ENCODE peak calls at places on chromosome 2, in nine cellular contexts. One of them, this sample, is unnamed.

GRCh38 chr2:23359631-23360567 is 25.1 kb upstream of the KLHL29 start:
- DNase-seq in fibroblast of villous mesenchyme: no peak
- DNase-seq in naive B cell: no peak
- DNase-seq in Right ventricle myocardium superior: no peak
- DNase-seq in AG04450: no peak
- DNase-seq in kidney: no peak
- DNase-seq in bronchial epithelial cell: no peak
- DNase-seq in fibroblast of lung: no peak
- DNase-seq in Ammon's horn: no peak
- DNase-seq in this sample: no peak

GRCh38 chr2:19488009-19488691 is 129.7 kb upstream of the OSR1 start:
- DNase-seq in fibroblast of villous mesenchyme: peak; percentile 35
- DNase-seq in naive B cell: no peak
- DNase-seq in Right ventricle myocardium superior: no peak
- DNase-seq in AG04450: no peak
- DNase-seq in kidney: no peak
- DNase-seq in bronchial epithelial cell: peak; percentile 97
- DNase-seq in fibroblast of lung: peak; percentile 68
- DNase-seq in Ammon's horn: no peak
- DNase-seq in this sample: no peak

GRCh38 chr2:189300917-189301316 is 121.4 kb upstream of the COL5A2 start:
- DNase-seq in fibroblast of villous mesenchyme: no peak
- DNase-seq in naive B cell: no peak
- DNase-seq in Right ventricle myocardium superior: no peak
- DNase-seq in AG04450: no peak
- DNase-seq in kidney: no peak
- DNase-seq in bronchial epithelial cell: no peak
- DNase-seq in fibroblast of lung: no peak
- DNase-seq in Ammon's horn: no peak
- DNase-seq in this sample: no peak

GRCh38 chr2:112020561-112020960 is 34.5 kb upstream of the TMEM87B start:
- DNase-seq in fibroblast of villous mesenchyme: no peak
- DNase-seq in naive B cell: no peak
- DNase-seq in Right ventricle myocardium superior: no peak
- DNase-seq in AG04450: no peak
- DNase-seq in kidney: no peak
- DNase-seq in bronchial epithelial cell: no peak
- DNase-seq in fibroblast of lung: no peak
- DNase-seq in Ammon's horn: no peak
- DNase-seq in this sample: no peak

GRCh38 chr2:202436631-202437030 is 60.5 kb downstream of the BMPR2 start:
- DNase-seq in fibroblast of villous mesenchyme: no peak
- DNase-seq in naive B cell: no peak
- DNase-seq in Right ventricle myocardium superior: no peak
- DNase-seq in AG04450: no peak
- DNase-seq in kidney: no peak
- DNase-seq in bronchial epithelial cell: no peak
- DNase-seq in fibroblast of lung: peak; percentile 36
- DNase-seq in Ammon's horn: no peak
- DNase-seq in this sample: no peak

GRCh38 chr2:201349601-201350000 is 7.5 kb downstream of the FLACC1 start:
- DNase-seq in fibroblast of villous mesenchyme: no peak
- DNase-seq in naive B cell: no peak
- DNase-seq in Right ventricle myocardium superior: no peak
- DNase-seq in AG04450: no peak
- DNase-seq in kidney: no peak
- DNase-seq in bronchial epithelial cell: no peak
- DNase-seq in fibroblast of lung: no peak
- DNase-seq in Ammon's horn: no peak
- DNase-seq in this sample: no peak

GRCh38 chr2:58484201-58484600 is 243.1 kb upstream of the FANCL start:
- DNase-seq in fibroblast of villous mesenchyme: no peak
- DNase-seq in naive B cell: no peak
- DNase-seq in Right ventricle myocardium superior: no peak
- DNase-seq in AG04450: no peak
- DNase-seq in kidney: no peak
- DNase-seq in bronchial epithelial cell: peak; percentile 53
- DNase-seq in fibroblast of lung: peak; percentile 97
- DNase-seq in Ammon's horn: no peak
- DNase-seq in this sample: no peak

GRCh38 chr2:219392754-219393153 is 5.0 kb upstream of the DNPEP start:
- DNase-seq in fibroblast of villous mesenchyme: no peak
- DNase-seq in naive B cell: no peak
- DNase-seq in Right ventricle myocardium superior: no peak
- DNase-seq in AG04450: no peak
- DNase-seq in kidney: no peak
- DNase-seq in bronchial epithelial cell: peak; percentile 25
- DNase-seq in fibroblast of lung: no peak
- DNase-seq in Ammon's horn: no peak
- DNase-seq in this sample: no peak

GRCh38 chr2:6053711-6054393 is 361.7 kb downstream of the SOX11 start:
- DNase-seq in fibroblast of villous mesenchyme: no peak
- DNase-seq in naive B cell: no peak
- DNase-seq in Right ventricle myocardium superior: no peak
- DNase-seq in AG04450: no peak
- DNase-seq in kidney: no peak
- DNase-seq in bronchial epithelial cell: no peak
- DNase-seq in fibroblast of lung: no peak
- DNase-seq in Ammon's horn: no peak
- DNase-seq in this sample: no peak

GRCh38 chr2:48943436-48943835 is 187.9 kb upstream of the LHCGR start:
- DNase-seq in fibroblast of villous mesenchyme: no peak
- DNase-seq in naive B cell: no peak
- DNase-seq in Right ventricle myocardium superior: no peak
- DNase-seq in AG04450: no peak
- DNase-seq in kidney: no peak
- DNase-seq in bronchial epithelial cell: no peak
- DNase-seq in fibroblast of lung: peak; percentile 72
- DNase-seq in Ammon's horn: peak; percentile 38
- DNase-seq in this sample: no peak

GRCh38 chr2:190209579-190209978 is 110.0 kb downstream of the HIBCH start:
- DNase-seq in fibroblast of villous mesenchyme: no peak
- DNase-seq in naive B cell: no peak
- DNase-seq in Right ventricle myocardium superior: no peak
- DNase-seq in AG04450: no peak
- DNase-seq in kidney: no peak
- DNase-seq in bronchial epithelial cell: no peak
- DNase-seq in fibroblast of lung: no peak
- DNase-seq in Ammon's horn: no peak
- DNase-seq in this sample: no peak

GRCh38 chr2:190221438-190221837 is 98.2 kb downstream of the HIBCH start:
- DNase-seq in fibroblast of villous mesenchyme: no peak
- DNase-seq in naive B cell: no peak
- DNase-seq in Right ventricle myocardium superior: no peak
- DNase-seq in AG04450: no peak
- DNase-seq in kidney: no peak
- DNase-seq in bronchial epithelial cell: no peak
- DNase-seq in fibroblast of lung: no peak
- DNase-seq in Ammon's horn: no peak
- DNase-seq in this sample: no peak

GRCh38 chr2:144509001-144509545 is 10.8 kb downstream of the ZEB2 start:
- DNase-seq in fibroblast of villous mesenchyme: no peak
- DNase-seq in naive B cell: no peak
- DNase-seq in Right ventricle myocardium superior: no peak
- DNase-seq in AG04450: no peak
- DNase-seq in kidney: no peak
- DNase-seq in bronchial epithelial cell: no peak
- DNase-seq in fibroblast of lung: no peak
- DNase-seq in Ammon's horn: no peak
- DNase-seq in this sample: no peak

GRCh38 chr2:240622631-240623235 is 2.5 kb upstream of the GPR35 start:
- DNase-seq in fibroblast of villous mesenchyme: no peak
- DNase-seq in naive B cell: peak; percentile 27
- DNase-seq in Right ventricle myocardium superior: peak; percentile 55
- DNase-seq in AG04450: no peak
- DNase-seq in kidney: peak; percentile 82
- DNase-seq in bronchial epithelial cell: no peak
- DNase-seq in fibroblast of lung: no peak
- DNase-seq in Ammon's horn: no peak
- DNase-seq in this sample: peak; percentile 64

GRCh38 chr2:173763641-173764040 is 201.5 kb downstream of the SP3 start:
- DNase-seq in fibroblast of villous mesenchyme: no peak
- DNase-seq in naive B cell: no peak
- DNase-seq in Right ventricle myocardium superior: no peak
- DNase-seq in AG04450: no peak
- DNase-seq in kidney: no peak
- DNase-seq in bronchial epithelial cell: no peak
- DNase-seq in fibroblast of lung: no peak
- DNase-seq in Ammon's horn: no peak
- DNase-seq in this sample: no peak

GRCh38 chr2:128090575-128090908 is 458 bp upstream of the UGGT1 start:
- DNase-seq in fibroblast of villous mesenchyme: no peak
- DNase-seq in naive B cell: no peak
- DNase-seq in Right ventricle myocardium superior: no peak
- DNase-seq in AG04450: no peak
- DNase-seq in kidney: no peak
- DNase-seq in bronchial epithelial cell: no peak
- DNase-seq in fibroblast of lung: no peak
- DNase-seq in Ammon's horn: no peak
- DNase-seq in this sample: no peak

GRCh38 chr2:207311316-207312005 is 145.7 kb upstream of the KLF7 start:
- DNase-seq in fibroblast of villous mesenchyme: peak; percentile 99
- DNase-seq in naive B cell: no peak
- DNase-seq in Right ventricle myocardium superior: no peak
- DNase-seq in AG04450: peak; percentile 93
- DNase-seq in kidney: no peak
- DNase-seq in bronchial epithelial cell: peak; percentile 93
- DNase-seq in fibroblast of lung: peak; percentile 87
- DNase-seq in Ammon's horn: no peak
- DNase-seq in this sample: no peak

GRCh38 chr2:132943829-132944228 is 273.8 kb upstream of the LYPD1 start:
- DNase-seq in fibroblast of villous mesenchyme: peak; percentile 3
- DNase-seq in naive B cell: no peak
- DNase-seq in Right ventricle myocardium superior: no peak
- DNase-seq in AG04450: peak; percentile 4
- DNase-seq in kidney: no peak
- DNase-seq in bronchial epithelial cell: no peak
- DNase-seq in fibroblast of lung: peak; percentile 40
- DNase-seq in Ammon's horn: peak; percentile 20
- DNase-seq in this sample: no peak

GRCh38 chr2:235672720-235673119 is 178.9 kb downstream of the AGAP1 start:
- DNase-seq in fibroblast of villous mesenchyme: no peak
- DNase-seq in naive B cell: no peak
- DNase-seq in Right ventricle myocardium superior: no peak
- DNase-seq in AG04450: no peak
- DNase-seq in kidney: no peak
- DNase-seq in bronchial epithelial cell: no peak
- DNase-seq in fibroblast of lung: no peak
- DNase-seq in Ammon's horn: no peak
- DNase-seq in this sample: no peak

GRCh38 chr2:211455225-211455841 is 898.9 kb downstream of the CPS1 start:
- DNase-seq in fibroblast of villous mesenchyme: peak; percentile 23
- DNase-seq in naive B cell: no peak
- DNase-seq in Right ventricle myocardium superior: no peak
- DNase-seq in AG04450: no peak
- DNase-seq in kidney: no peak
- DNase-seq in bronchial epithelial cell: peak; percentile 40
- DNase-seq in fibroblast of lung: peak; percentile 23
- DNase-seq in Ammon's horn: peak; percentile 79
- DNase-seq in this sample: no peak

GRCh38 chr2:194346189-194346588 is 1310.8 kb upstream of the SLC39A10 start:
- DNase-seq in fibroblast of villous mesenchyme: no peak
- DNase-seq in naive B cell: no peak
- DNase-seq in Right ventricle myocardium superior: no peak
- DNase-seq in AG04450: no peak
- DNase-seq in kidney: no peak
- DNase-seq in bronchial epithelial cell: no peak
- DNase-seq in fibroblast of lung: no peak
- DNase-seq in Ammon's horn: no peak
- DNase-seq in this sample: no peak

GRCh38 chr2:173191601-173192000 is 116.0 kb downstream of the MAP3K20 start:
- DNase-seq in fibroblast of villous mesenchyme: peak; percentile 36
- DNase-seq in naive B cell: no peak
- DNase-seq in Right ventricle myocardium superior: no peak
- DNase-seq in AG04450: no peak
- DNase-seq in kidney: no peak
- DNase-seq in bronchial epithelial cell: peak; percentile 58
- DNase-seq in fibroblast of lung: peak; percentile 90
- DNase-seq in Ammon's horn: no peak
- DNase-seq in this sample: no peak

GRCh38 chr2:120741514-120742448 is 6.1 kb downstream of the GLI2 start:
- DNase-seq in fibroblast of villous mesenchyme: peak; percentile 30
- DNase-seq in naive B cell: no peak
- DNase-seq in Right ventricle myocardium superior: no peak
- DNase-seq in AG04450: no peak
- DNase-seq in kidney: no peak
- DNase-seq in bronchial epithelial cell: no peak
- DNase-seq in fibroblast of lung: no peak
- DNase-seq in Ammon's horn: no peak
- DNase-seq in this sample: no peak

GRCh38 chr2:188434018-188434417 is 142.3 kb downstream of the GULP1 start:
- DNase-seq in fibroblast of villous mesenchyme: no peak
- DNase-seq in naive B cell: no peak
- DNase-seq in Right ventricle myocardium superior: no peak
- DNase-seq in AG04450: no peak
- DNase-seq in kidney: no peak
- DNase-seq in bronchial epithelial cell: no peak
- DNase-seq in fibroblast of lung: no peak
- DNase-seq in Ammon's horn: no peak
- DNase-seq in this sample: no peak

GRCh38 chr2:72128843-72129227 is 18.8 kb downstream of the CYP26B1 start:
- DNase-seq in fibroblast of villous mesenchyme: no peak
- DNase-seq in naive B cell: no peak
- DNase-seq in Right ventricle myocardium superior: no peak
- DNase-seq in AG04450: no peak
- DNase-seq in kidney: no peak
- DNase-seq in bronchial epithelial cell: no peak
- DNase-seq in fibroblast of lung: no peak
- DNase-seq in Ammon's horn: no peak
- DNase-seq in this sample: no peak

GRCh38 chr2:70962211-70962884 is 16.1 kb upstream of the ANKRD53 start:
- DNase-seq in fibroblast of villous mesenchyme: no peak
- DNase-seq in naive B cell: no peak
- DNase-seq in Right ventricle myocardium superior: no peak
- DNase-seq in AG04450: no peak
- DNase-seq in kidney: no peak
- DNase-seq in bronchial epithelial cell: no peak
- DNase-seq in fibroblast of lung: no peak
- DNase-seq in Ammon's horn: no peak
- DNase-seq in this sample: peak; percentile 1

GRCh38 chr2:96806468-96807126 is 9.5 kb upstream of the CNNM3 start:
- DNase-seq in fibroblast of villous mesenchyme: no peak
- DNase-seq in naive B cell: peak; percentile 78
- DNase-seq in Right ventricle myocardium superior: no peak
- DNase-seq in AG04450: no peak
- DNase-seq in kidney: peak; percentile 53
- DNase-seq in bronchial epithelial cell: no peak
- DNase-seq in fibroblast of lung: no peak
- DNase-seq in Ammon's horn: no peak
- DNase-seq in this sample: no peak

GRCh38 chr2:40218679-40219078 is 233.2 kb downstream of the SLC8A1 start:
- DNase-seq in fibroblast of villous mesenchyme: no peak
- DNase-seq in naive B cell: no peak
- DNase-seq in Right ventricle myocardium superior: peak; percentile 83
- DNase-seq in AG04450: no peak
- DNase-seq in kidney: peak; percentile 82
- DNase-seq in bronchial epithelial cell: no peak
- DNase-seq in fibroblast of lung: no peak
- DNase-seq in Ammon's horn: no peak
- DNase-seq in this sample: no peak

GRCh38 chr2:9722451-9722850 is 91.7 kb upstream of the YWHAQ start:
- DNase-seq in fibroblast of villous mesenchyme: no peak
- DNase-seq in naive B cell: no peak
- DNase-seq in Right ventricle myocardium superior: no peak
- DNase-seq in AG04450: no peak
- DNase-seq in kidney: no peak
- DNase-seq in bronchial epithelial cell: no peak
- DNase-seq in fibroblast of lung: no peak
- DNase-seq in Ammon's horn: no peak
- DNase-seq in this sample: no peak

GRCh38 chr2:186645999-186646398 is 47.9 kb upstream of the FAM171B start:
- DNase-seq in fibroblast of villous mesenchyme: no peak
- DNase-seq in naive B cell: no peak
- DNase-seq in Right ventricle myocardium superior: no peak
- DNase-seq in AG04450: no peak
- DNase-seq in kidney: no peak
- DNase-seq in bronchial epithelial cell: no peak
- DNase-seq in fibroblast of lung: peak; percentile 36
- DNase-seq in Ammon's horn: no peak
- DNase-seq in this sample: no peak

GRCh38 chr2:170739048-170739447 is 23.9 kb downstream of the SP5 start:
- DNase-seq in fibroblast of villous mesenchyme: peak; percentile 86
- DNase-seq in naive B cell: no peak
- DNase-seq in Right ventricle myocardium superior: no peak
- DNase-seq in AG04450: peak; percentile 83
- DNase-seq in kidney: no peak
- DNase-seq in bronchial epithelial cell: peak; percentile 97
- DNase-seq in fibroblast of lung: peak; percentile 97
- DNase-seq in Ammon's horn: no peak
- DNase-seq in this sample: no peak